ENCODE peak calls at places on chromosome 16, in six cellular contexts. C is cardiac muscle cell, M is tibial artery, L is AG10803, A is psoas muscle, X is lower leg skin. Y is an unnamed sample.

GRCh38 chr16:47058295-47059086 is 85.0 kb upstream of the DNAJA2 start:
- DNase-seq in C (no peak), M (peak), L (peak), A (no peak), X (peak), Y (no peak)

GRCh38 chr16:19765860-19766553 is 47.9 kb downstream of the IQCK start:
- DNase-seq in C (no peak), M (peak), L (no peak), A (peak), X (peak), Y (no peak)

GRCh38 chr16:53465606-53466290 is 31.5 kb downstream of the RBL2 start:
- DNase-seq in C (no peak), M (no peak), L (peak), A (no peak), X (no peak), Y (peak)

GRCh38 chr16:4381935-4382794 is 10.5 kb downstream of the VASN start:
- DNase-seq in C (no peak), M (peak), L (no peak), A (peak), X (no peak), Y (no peak)

GRCh38 chr16:8760021-8760420 is 37.4 kb downstream of the TMEM186 start:
- DNase-seq in C (no peak), M (no peak), L (no peak), A (no peak), X (no peak), Y (no peak)

GRCh38 chr16:28863929-28864886 is 565 bp downstream of the SH2B1 start:
- DNase-seq in C (peak), M (no peak), L (peak), A (peak), X (no peak), Y (no peak)

GRCh38 chr16:8126313-8126712 is 464.0 kb downstream of the TMEM114 start:
- DNase-seq in C (no peak), M (no peak), L (no peak), A (no peak), X (no peak), Y (no peak)

GRCh38 chr16:51408357-51408756 is 257.3 kb upstream of the SALL1 start:
- DNase-seq in C (no peak), M (no peak), L (peak), A (no peak), X (no peak), Y (peak)

GRCh38 chr16:15966420-15967222 is 17.2 kb downstream of the ABCC1 start:
- DNase-seq in C (no peak), M (no peak), L (peak), A (no peak), X (no peak), Y (peak)

GRCh38 chr16:78570409-78571141 is 471.1 kb downstream of the WWOX start:
- DNase-seq in C (no peak), M (no peak), L (no peak), A (no peak), X (no peak), Y (no peak)

GRCh38 chr16:25048146-25048618 is 33.0 kb upstream of the ARHGAP17 start:
- DNase-seq in C (no peak), M (no peak), L (no peak), A (no peak), X (no peak), Y (no peak)
- H3K4me3 ChIP-seq in C (no peak), M (peak), L (peak), A (peak), X (no peak), Y (peak)

DNA sequence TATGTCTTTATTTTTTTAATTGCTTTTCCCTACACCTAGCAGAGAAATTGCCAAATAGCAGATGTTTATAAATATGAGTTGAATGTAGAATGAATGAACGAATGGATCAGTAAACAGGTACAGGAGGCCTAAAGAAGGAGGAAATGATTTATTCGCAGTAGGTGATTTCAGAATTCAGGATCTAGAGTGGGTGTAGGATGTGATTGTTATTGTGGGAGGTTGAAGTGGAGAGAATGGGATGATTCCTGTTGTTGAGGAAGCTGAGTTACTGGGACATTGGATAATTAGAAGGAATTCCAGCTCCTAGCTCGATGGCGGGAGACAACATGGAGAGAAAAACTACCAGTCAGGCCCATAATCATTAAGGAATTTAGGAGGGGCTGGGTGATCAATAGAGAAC is 42.2 kb downstream of the MRTFB start:
- DNase-seq in C (no peak), M (no peak), L (no peak), A (no peak), X (no peak), Y (no peak)
- H3K4me3 ChIP-seq in C (no peak), M (no peak), L (no peak), A (no peak), X (no peak), Y (no peak)

GRCh38 chr16:56212144-56212543 is 20.9 kb downstream of the GNAO1 start:
- DNase-seq in C (no peak), M (no peak), L (no peak), A (no peak), X (no peak), Y (no peak)

GRCh38 chr16:56206951-56207350 is 15.7 kb downstream of the GNAO1 start:
- DNase-seq in C (no peak), M (no peak), L (no peak), A (no peak), X (no peak), Y (no peak)

GRCh38 chr16:56207421-56207820 is 16.1 kb downstream of the GNAO1 start:
- DNase-seq in C (no peak), M (no peak), L (no peak), A (no peak), X (no peak), Y (no peak)

DNA sequence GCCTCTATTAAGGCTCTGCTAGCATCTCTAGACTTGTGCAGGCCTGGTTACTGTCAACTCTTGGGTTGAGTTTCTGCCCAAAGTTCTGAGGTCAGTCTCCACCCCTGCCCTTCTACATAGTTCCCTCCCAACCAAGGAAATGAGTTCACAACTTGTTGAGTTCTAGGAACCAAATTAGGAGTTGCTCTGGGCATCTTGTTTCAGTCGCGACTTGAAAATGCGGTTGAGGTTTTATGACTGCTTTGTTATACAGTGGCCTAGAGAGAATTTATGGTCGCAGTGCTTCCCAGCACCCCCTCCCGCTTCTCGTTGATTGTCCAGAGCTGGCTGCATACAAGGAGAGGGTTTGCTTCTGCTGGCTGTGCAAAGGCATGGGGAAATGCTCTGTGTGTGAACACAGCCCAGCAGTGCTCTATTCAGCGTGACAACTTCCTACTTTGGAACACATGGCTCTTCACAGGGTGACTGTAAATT is 20.2 kb downstream of the GNAO1 start:
- DNase-seq in C (no peak), M (no peak), L (no peak), A (no peak), X (no peak), Y (no peak)
- H3K4me3 ChIP-seq in C (no peak), M (no peak), L (no peak), A (no peak), X (no peak), Y (no peak)

DNA sequence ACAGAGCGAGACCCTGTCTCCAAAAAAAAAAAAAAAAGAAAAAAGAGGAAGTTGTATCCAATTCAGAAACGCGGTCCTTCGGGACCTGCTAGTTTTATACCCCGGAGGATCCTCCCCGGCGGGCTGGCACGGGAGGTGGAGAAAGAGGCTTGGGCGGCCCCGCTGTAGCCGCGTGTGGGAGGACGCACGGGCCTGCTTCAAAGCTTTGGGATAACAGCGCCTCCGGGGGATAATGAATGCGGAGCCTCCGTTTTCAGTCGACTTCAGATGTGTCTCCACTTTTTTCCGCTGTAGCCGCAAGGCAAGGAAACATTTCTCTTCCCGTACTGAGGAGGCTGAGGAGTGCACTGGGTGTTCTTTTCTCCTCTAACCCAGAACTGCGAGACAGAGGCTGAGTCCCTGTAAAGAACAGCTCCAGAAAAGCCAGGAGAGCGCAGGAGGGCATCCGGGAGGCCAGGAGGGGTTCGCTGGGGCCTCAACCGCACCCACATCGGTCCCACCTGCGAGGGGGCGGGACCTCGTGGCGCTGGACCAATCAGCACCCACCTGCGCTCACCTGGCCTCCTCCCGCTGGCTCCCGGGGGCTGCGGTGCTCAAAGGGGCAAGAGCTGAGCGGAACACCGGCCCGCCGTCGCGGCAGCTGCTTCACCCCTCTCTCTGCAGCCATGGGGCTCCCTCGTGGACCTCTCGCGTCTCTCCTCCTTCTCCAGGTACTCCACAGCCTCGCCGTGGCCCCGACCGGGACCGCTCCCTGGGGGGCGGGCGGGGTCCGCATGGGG is at the start of gene CDH3:
- DNase-seq in C (peak), M (no peak), L (no peak), A (no peak), X (peak), Y (no peak)
- H3K4me3 ChIP-seq in C (peak), M (no peak), L (no peak), A (no peak), X (peak), Y (peak)

DNA sequence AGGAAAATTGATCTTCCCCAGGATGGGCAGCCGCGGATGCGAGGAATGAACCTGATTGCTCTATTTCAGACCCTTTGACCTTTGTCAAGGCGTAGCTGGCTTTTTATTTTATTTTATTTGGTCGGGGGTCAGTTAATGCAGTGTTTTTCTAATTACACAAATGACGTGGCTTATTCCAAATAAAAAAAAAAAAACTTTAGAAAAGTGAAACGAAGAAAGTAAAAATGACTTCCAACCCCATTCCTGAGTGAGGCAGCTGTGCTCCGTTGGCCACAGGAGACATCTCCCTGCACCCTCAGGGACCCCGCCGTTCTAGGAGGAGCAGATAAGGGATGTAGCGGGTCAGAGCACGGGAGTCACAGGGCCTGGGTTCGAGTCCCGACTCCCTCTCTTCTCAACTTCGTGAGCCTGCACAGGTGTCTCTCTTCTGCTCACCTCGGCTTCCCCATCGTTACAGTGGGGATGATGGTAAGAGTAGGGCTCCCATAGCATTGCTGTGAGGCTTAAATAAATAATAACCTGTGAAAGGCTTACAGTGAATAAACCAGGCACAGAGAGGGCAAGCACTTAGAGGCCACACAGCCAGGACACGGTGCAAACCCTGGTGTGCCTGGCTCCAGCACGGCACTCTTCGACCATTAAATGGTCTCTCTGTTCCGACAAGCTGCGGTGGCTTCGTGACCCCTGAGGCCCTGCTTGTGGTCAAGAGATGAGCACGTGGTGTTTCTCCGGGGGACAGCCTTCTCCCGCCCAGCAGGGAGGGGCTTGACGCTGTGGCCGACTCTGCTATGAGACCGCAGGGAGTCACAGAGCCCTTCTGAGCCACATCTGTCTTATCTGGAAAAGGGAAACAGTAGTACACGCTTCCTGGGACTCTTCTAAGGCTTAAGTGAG is 10.2 kb downstream of the FOXF1 start:
- DNase-seq in C (no peak), M (no peak), L (no peak), A (no peak), X (no peak), Y (no peak)
- H3K4me3 ChIP-seq in C (no peak), M (no peak), L (no peak), A (no peak), X (no peak), Y (peak)

GRCh38 chr16:87246269-87247065 is 70.7 kb downstream of the C16orf95 start:
- DNase-seq in C (no peak), M (no peak), L (no peak), A (no peak), X (peak), Y (no peak)
- H3K4me3 ChIP-seq in C (no peak), M (no peak), L (no peak), A (no peak), X (no peak), Y (no peak)

DNA sequence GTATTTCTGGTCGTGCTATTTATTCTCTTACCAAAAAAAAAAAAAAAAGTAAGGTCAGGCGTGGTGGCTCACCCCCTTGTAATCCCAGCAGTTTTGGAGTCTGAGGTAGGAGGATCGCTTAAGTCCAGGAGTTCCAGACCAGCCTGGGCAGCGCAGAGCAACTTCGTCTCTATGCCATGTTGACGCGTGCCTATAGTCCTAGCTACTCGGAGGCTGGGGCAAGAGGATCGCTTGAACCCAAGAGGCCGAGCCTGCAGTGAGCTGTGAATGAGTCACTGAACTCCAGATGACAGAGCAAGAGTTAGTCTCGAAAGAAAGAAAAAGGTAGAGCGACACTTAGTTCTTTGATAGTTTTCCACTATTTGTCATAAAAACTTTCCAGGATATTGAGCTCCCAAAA is 1.4 kb upstream of the TENT4B start:
- DNase-seq in C (no peak), M (no peak), L (no peak), A (no peak), X (no peak), Y (no peak)
- H3K4me3 ChIP-seq in C (no peak), M (peak), L (no peak), A (peak), X (no peak), Y (no peak)

GRCh38 chr16:2799852-2800226 is 1.6 kb downstream of the PRSS41 start:
- DNase-seq in C (peak), M (no peak), L (peak), A (no peak), X (no peak), Y (no peak)
- H3K4me3 ChIP-seq in C (no peak), M (no peak), L (no peak), A (no peak), X (no peak), Y (no peak)